ENCODE peak calls at places on chromosomes 11 and 22, in nine cellular contexts. One of them, this sample, is unnamed.

GRCh38 chr11:19995131-19995530 is 165.1 kb downstream of the DBX1 start:
- DNase-seq in AG09309: peak
- DNase-seq in spleen: no peak
- DNase-seq in gastrocnemius medialis: peak
- DNase-seq in transverse colon: no peak
- DNase-seq in epithelial cell of esophagus: peak
- DNase-seq in astrocyte of the cerebellum: no peak
- DNase-seq in BE2C: no peak
- DNase-seq in fibroblast of mammary gland: peak
- DNase-seq in this sample: no peak

GRCh38 chr22:50581950-50582561 is 593 bp downstream of the CHKB start:
- DNase-seq in AG09309: no peak
- DNase-seq in spleen: no peak
- DNase-seq in gastrocnemius medialis: no peak
- DNase-seq in transverse colon: peak
- DNase-seq in epithelial cell of esophagus: peak
- DNase-seq in astrocyte of the cerebellum: no peak
- DNase-seq in BE2C: no peak
- DNase-seq in fibroblast of mammary gland: no peak
- DNase-seq in this sample: no peak

GRCh38 chr11:89182773-89183172 is 5.1 kb downstream of the TYR start:
- DNase-seq in AG09309: no peak
- DNase-seq in spleen: no peak
- DNase-seq in gastrocnemius medialis: no peak
- DNase-seq in transverse colon: no peak
- DNase-seq in epithelial cell of esophagus: no peak
- DNase-seq in astrocyte of the cerebellum: peak
- DNase-seq in BE2C: no peak
- DNase-seq in fibroblast of mammary gland: no peak
- DNase-seq in this sample: no peak

GRCh38 chr22:38700271-38700788 is 413 bp downstream of the JOSD1 start:
- DNase-seq in AG09309: no peak
- DNase-seq in spleen: peak
- DNase-seq in gastrocnemius medialis: no peak
- DNase-seq in transverse colon: peak
- DNase-seq in epithelial cell of esophagus: peak
- DNase-seq in astrocyte of the cerebellum: no peak
- DNase-seq in BE2C: peak
- DNase-seq in fibroblast of mammary gland: peak
- DNase-seq in this sample: no peak

GRCh38 chr11:75536786-75537629 is 11.3 kb upstream of the GDPD5 start:
- DNase-seq in AG09309: no peak
- DNase-seq in spleen: no peak
- DNase-seq in gastrocnemius medialis: no peak
- DNase-seq in transverse colon: no peak
- DNase-seq in epithelial cell of esophagus: peak
- DNase-seq in astrocyte of the cerebellum: no peak
- DNase-seq in BE2C: no peak
- DNase-seq in fibroblast of mammary gland: peak
- DNase-seq in this sample: peak

GRCh38 chr22:36469094-36469710 is 12.2 kb downstream of the TXN2 start:
- DNase-seq in AG09309: no peak
- DNase-seq in spleen: no peak
- DNase-seq in gastrocnemius medialis: no peak
- DNase-seq in transverse colon: no peak
- DNase-seq in epithelial cell of esophagus: no peak
- DNase-seq in astrocyte of the cerebellum: no peak
- DNase-seq in BE2C: no peak
- DNase-seq in fibroblast of mammary gland: no peak
- DNase-seq in this sample: no peak

GRCh38 chr11:21289686-21290085 is 620.3 kb downstream of the NELL1 start:
- DNase-seq in AG09309: no peak
- DNase-seq in spleen: no peak
- DNase-seq in gastrocnemius medialis: no peak
- DNase-seq in transverse colon: no peak
- DNase-seq in epithelial cell of esophagus: no peak
- DNase-seq in astrocyte of the cerebellum: no peak
- DNase-seq in BE2C: no peak
- DNase-seq in fibroblast of mammary gland: no peak
- DNase-seq in this sample: no peak

GRCh38 chr22:30290679-30291333 is 1.5 kb upstream of the CASTOR1 start:
- DNase-seq in AG09309: no peak
- DNase-seq in spleen: peak
- DNase-seq in gastrocnemius medialis: peak
- DNase-seq in transverse colon: peak
- DNase-seq in epithelial cell of esophagus: peak
- DNase-seq in astrocyte of the cerebellum: no peak
- DNase-seq in BE2C: peak
- DNase-seq in fibroblast of mammary gland: peak
- DNase-seq in this sample: no peak

GRCh38 chr11:124832571-124832970 is 32.4 kb upstream of the MSANTD2 start:
- DNase-seq in AG09309: no peak
- DNase-seq in spleen: no peak
- DNase-seq in gastrocnemius medialis: no peak
- DNase-seq in transverse colon: no peak
- DNase-seq in epithelial cell of esophagus: peak
- DNase-seq in astrocyte of the cerebellum: no peak
- DNase-seq in BE2C: no peak
- DNase-seq in fibroblast of mammary gland: no peak
- DNase-seq in this sample: no peak

GRCh38 chr11:44335052-44335894 is 25.3 kb upstream of the ALX4 start:
- DNase-seq in AG09309: no peak
- DNase-seq in spleen: no peak
- DNase-seq in gastrocnemius medialis: no peak
- DNase-seq in transverse colon: no peak
- DNase-seq in epithelial cell of esophagus: no peak
- DNase-seq in astrocyte of the cerebellum: no peak
- DNase-seq in BE2C: no peak
- DNase-seq in fibroblast of mammary gland: no peak
- DNase-seq in this sample: no peak

GRCh38 chr11:89443366-89444303 is 47.5 kb downstream of the NOX4 start:
- DNase-seq in AG09309: no peak
- DNase-seq in spleen: no peak
- DNase-seq in gastrocnemius medialis: no peak
- DNase-seq in transverse colon: no peak
- DNase-seq in epithelial cell of esophagus: no peak
- DNase-seq in astrocyte of the cerebellum: peak
- DNase-seq in BE2C: no peak
- DNase-seq in fibroblast of mammary gland: no peak
- DNase-seq in this sample: no peak

GRCh38 chr11:123195182-123196059 is at the start of gene CLMP:
- DNase-seq in AG09309: no peak
- DNase-seq in spleen: no peak
- DNase-seq in gastrocnemius medialis: no peak
- DNase-seq in transverse colon: peak
- DNase-seq in epithelial cell of esophagus: no peak
- DNase-seq in astrocyte of the cerebellum: no peak
- DNase-seq in BE2C: peak
- DNase-seq in fibroblast of mammary gland: peak
- DNase-seq in this sample: no peak

GRCh38 chr22:22027955-22028354 is 45.4 kb upstream of the TOP3B start:
- DNase-seq in AG09309: no peak
- DNase-seq in spleen: no peak
- DNase-seq in gastrocnemius medialis: no peak
- DNase-seq in transverse colon: no peak
- DNase-seq in epithelial cell of esophagus: no peak
- DNase-seq in astrocyte of the cerebellum: no peak
- DNase-seq in BE2C: no peak
- DNase-seq in fibroblast of mammary gland: no peak
- DNase-seq in this sample: no peak

GRCh38 chr22:43957871-43958270 is 2.6 kb downstream of the SAMM50 start:
- DNase-seq in AG09309: no peak
- DNase-seq in spleen: no peak
- DNase-seq in gastrocnemius medialis: no peak
- DNase-seq in transverse colon: no peak
- DNase-seq in epithelial cell of esophagus: no peak
- DNase-seq in astrocyte of the cerebellum: no peak
- DNase-seq in BE2C: no peak
- DNase-seq in fibroblast of mammary gland: peak
- DNase-seq in this sample: no peak

DNA sequence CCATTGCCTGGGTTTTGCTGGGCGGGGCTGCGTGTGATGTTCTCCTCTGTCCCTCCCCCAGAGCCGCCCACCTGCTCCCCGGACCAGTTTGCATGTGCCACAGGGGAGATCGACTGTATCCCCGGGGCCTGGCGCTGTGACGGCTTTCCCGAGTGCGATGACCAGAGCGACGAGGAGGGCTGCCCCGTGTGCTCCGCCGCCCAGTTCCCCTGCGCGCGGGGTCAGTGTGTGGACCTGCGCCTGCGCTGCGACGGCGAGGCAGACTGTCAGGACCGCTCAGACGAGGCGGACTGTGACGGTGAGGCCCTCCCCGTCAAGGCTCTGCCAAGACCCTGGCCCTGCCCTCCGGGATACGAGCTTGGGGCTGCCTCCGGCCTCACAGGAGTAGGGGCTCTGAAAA is 27.0 kb upstream of the PPP6R3 start:
- DNase-seq in AG09309: no peak
- DNase-seq in spleen: no peak
- DNase-seq in gastrocnemius medialis: no peak
- DNase-seq in transverse colon: no peak
- DNase-seq in epithelial cell of esophagus: no peak
- DNase-seq in astrocyte of the cerebellum: no peak
- DNase-seq in BE2C: no peak
- DNase-seq in fibroblast of mammary gland: no peak
- DNase-seq in this sample: no peak
- TF ChIP-seq CTCF in AG09309: no peak
- TF ChIP-seq CTCF in spleen: no peak
- TF ChIP-seq CTCF in gastrocnemius medialis: no peak
- TF ChIP-seq CTCF in transverse colon: no peak
- TF ChIP-seq CTCF in epithelial cell of esophagus: no peak
- TF ChIP-seq CTCF in astrocyte of the cerebellum: no peak
- TF ChIP-seq CTCF in BE2C: no peak
- TF ChIP-seq CTCF in fibroblast of mammary gland: no peak
- TF ChIP-seq CTCF in this sample: no peak

DNA sequence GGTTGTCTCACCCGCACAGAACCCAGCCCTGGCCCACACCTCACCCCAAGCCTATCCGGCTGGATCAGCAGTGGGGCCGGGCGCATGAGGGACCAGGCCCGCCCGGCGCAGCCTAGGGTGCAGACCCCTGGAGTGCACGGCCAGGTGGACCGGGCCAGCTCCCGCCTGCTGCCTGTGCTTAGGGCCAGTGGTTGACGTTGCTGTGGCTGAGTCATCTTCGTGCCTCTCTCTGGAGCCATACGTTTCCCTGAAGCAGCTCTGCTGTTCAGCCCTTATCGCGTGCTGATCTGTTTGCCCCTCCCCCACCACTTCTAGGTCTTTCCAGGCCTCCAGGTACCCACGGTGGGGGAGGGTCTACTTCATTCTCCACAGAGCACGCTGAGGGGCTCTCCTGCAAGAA is 39.5 kb downstream of the CDKN1C start:
- DNase-seq in AG09309: no peak
- DNase-seq in spleen: no peak
- DNase-seq in gastrocnemius medialis: no peak
- DNase-seq in transverse colon: no peak
- DNase-seq in epithelial cell of esophagus: peak
- DNase-seq in astrocyte of the cerebellum: no peak
- DNase-seq in BE2C: peak
- DNase-seq in fibroblast of mammary gland: no peak
- DNase-seq in this sample: no peak
- TF ChIP-seq CTCF in AG09309: no peak
- TF ChIP-seq CTCF in spleen: no peak
- TF ChIP-seq CTCF in gastrocnemius medialis: no peak
- TF ChIP-seq CTCF in transverse colon: no peak
- TF ChIP-seq CTCF in epithelial cell of esophagus: no peak
- TF ChIP-seq CTCF in astrocyte of the cerebellum: no peak
- TF ChIP-seq CTCF in BE2C: no peak
- TF ChIP-seq CTCF in fibroblast of mammary gland: no peak
- TF ChIP-seq CTCF in this sample: no peak

DNA sequence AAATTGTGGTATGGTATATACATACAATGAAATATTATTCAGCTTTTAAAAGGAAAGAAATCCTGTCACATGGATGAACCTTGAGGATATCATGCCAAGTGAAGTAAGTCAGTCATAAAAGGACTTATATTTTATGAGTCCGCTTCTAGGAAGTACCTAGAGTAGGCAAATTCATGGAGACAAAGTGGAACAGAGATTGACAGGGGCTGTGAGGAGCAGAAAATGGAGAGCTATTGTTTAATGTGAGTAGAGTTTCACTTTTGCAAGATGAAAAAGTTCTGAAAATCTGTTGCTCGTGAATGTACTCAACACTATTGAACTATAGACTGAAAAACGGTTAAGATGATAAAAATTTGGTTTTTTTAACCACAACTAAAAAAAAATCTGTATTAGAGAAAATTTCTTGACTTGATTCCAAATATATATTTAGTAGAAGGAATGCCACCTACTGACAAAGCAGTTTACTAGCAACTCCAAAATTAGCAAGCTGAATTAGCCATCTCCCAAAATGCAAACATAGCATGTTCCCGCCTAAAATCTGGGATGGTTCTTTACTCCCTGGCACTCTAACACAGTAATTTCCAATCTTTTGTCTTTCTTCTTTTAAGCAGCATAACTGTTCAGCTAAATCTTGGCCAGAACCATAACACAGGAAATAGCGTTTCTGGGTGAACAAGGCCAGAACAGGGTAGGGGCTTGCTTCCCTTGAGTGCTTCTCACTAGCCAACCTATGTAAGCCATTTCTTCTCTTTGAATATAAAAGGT is 1.5 kb downstream of the UFD1 start:
- DNase-seq in AG09309: no peak
- DNase-seq in spleen: no peak
- DNase-seq in gastrocnemius medialis: no peak
- DNase-seq in transverse colon: no peak
- DNase-seq in epithelial cell of esophagus: no peak
- DNase-seq in astrocyte of the cerebellum: no peak
- DNase-seq in BE2C: no peak
- DNase-seq in fibroblast of mammary gland: peak
- DNase-seq in this sample: no peak
- TF ChIP-seq CTCF in AG09309: no peak
- TF ChIP-seq CTCF in spleen: no peak
- TF ChIP-seq CTCF in gastrocnemius medialis: no peak
- TF ChIP-seq CTCF in transverse colon: no peak
- TF ChIP-seq CTCF in epithelial cell of esophagus: peak
- TF ChIP-seq CTCF in astrocyte of the cerebellum: peak
- TF ChIP-seq CTCF in BE2C: peak
- TF ChIP-seq CTCF in fibroblast of mammary gland: no peak
- TF ChIP-seq CTCF in this sample: peak

DNA sequence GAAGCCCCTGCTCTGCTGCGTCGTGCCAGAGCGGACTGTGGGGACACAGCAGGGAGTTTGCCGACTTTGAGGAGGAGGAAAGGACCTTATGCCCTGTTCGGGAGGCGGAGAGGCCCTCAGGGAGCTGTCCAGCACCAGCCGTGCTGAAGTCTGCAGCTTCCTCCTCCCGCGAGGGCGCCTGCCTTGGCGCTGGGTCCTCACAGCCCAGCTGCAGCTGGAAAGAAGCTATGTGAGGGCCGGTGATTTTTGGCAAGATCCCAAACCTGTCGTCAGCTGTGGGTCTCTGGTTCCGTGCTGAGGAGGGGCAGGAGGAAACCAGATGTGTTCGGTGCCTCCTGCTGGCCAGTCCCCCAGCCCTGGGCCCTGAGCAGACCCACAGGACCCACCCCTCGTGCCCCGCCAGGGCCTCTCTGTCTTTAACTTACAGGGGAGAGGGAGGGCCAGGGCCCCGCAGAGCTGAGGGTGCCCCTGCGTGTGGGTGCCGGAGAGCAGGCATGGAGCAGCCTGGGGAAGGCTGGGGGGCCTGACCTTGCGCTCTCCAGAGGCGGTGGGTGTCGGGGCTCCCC is 12.0 kb downstream of the BRSK2 start:
- DNase-seq in AG09309: no peak
- DNase-seq in spleen: no peak
- DNase-seq in gastrocnemius medialis: no peak
- DNase-seq in transverse colon: peak
- DNase-seq in epithelial cell of esophagus: peak
- DNase-seq in astrocyte of the cerebellum: peak
- DNase-seq in BE2C: peak
- DNase-seq in fibroblast of mammary gland: peak
- DNase-seq in this sample: peak
- TF ChIP-seq CTCF in AG09309: no peak
- TF ChIP-seq CTCF in spleen: no peak
- TF ChIP-seq CTCF in gastrocnemius medialis: no peak
- TF ChIP-seq CTCF in transverse colon: no peak
- TF ChIP-seq CTCF in epithelial cell of esophagus: no peak
- TF ChIP-seq CTCF in astrocyte of the cerebellum: peak
- TF ChIP-seq CTCF in BE2C: no peak
- TF ChIP-seq CTCF in fibroblast of mammary gland: no peak
- TF ChIP-seq CTCF in this sample: no peak

This sample was measured in natural killer cell.